ENCODE peak calls at places on chromosomes 13 and 19, in ten cellular contexts. One of them, this sample, is unnamed.
A peak's percentile ranks its signal among the peaks of the same experiment; 100 is the strongest.

GRCh38 chr13:73984949-73985691 is 149.1 kb downstream of the KLF12 start:
- DNase-seq in fibroblast of lung: no peak
- DNase-seq in psoas muscle: no peak
- DNase-seq in adrenal gland: no peak
- DNase-seq in H1: no peak
- DNase-seq in heart left ventricle: no peak
- DNase-seq in uterus: no peak
- DNase-seq in left ventricle myocardium inferior: peak; percentile 17
- DNase-seq in upper lobe of left lung: no peak
- DNase-seq in testis: no peak
- DNase-seq in this sample: no peak

GRCh38 chr13:66780814-66781213 is 449.3 kb downstream of the PCDH9 start:
- DNase-seq in uterus: no peak
- DNase-seq in left ventricle myocardium inferior: no peak
- DNase-seq in heart left ventricle: no peak
- DNase-seq in testis: no peak
- DNase-seq in adrenal gland: no peak
- DNase-seq in fibroblast of lung: peak; percentile 58
- DNase-seq in H1: no peak
- DNase-seq in upper lobe of left lung: no peak
- DNase-seq in psoas muscle: no peak
- DNase-seq in this sample: no peak

GRCh38 chr13:102721800-102722231 is 27.0 kb upstream of the METTL21C start:
- DNase-seq in heart left ventricle: no peak
- DNase-seq in adrenal gland: no peak
- DNase-seq in psoas muscle: peak; percentile 70
- DNase-seq in uterus: no peak
- DNase-seq in fibroblast of lung: peak; percentile 8
- DNase-seq in testis: no peak
- DNase-seq in upper lobe of left lung: no peak
- DNase-seq in left ventricle myocardium inferior: no peak
- DNase-seq in H1: no peak
- DNase-seq in this sample: peak; percentile 69

GRCh38 chr19:49546825-49547565 is 19.2 kb downstream of the RCN3 start:
- DNase-seq in testis: peak; percentile 93
- DNase-seq in psoas muscle: no peak
- DNase-seq in upper lobe of left lung: no peak
- DNase-seq in left ventricle myocardium inferior: no peak
- DNase-seq in fibroblast of lung: peak; percentile 79
- DNase-seq in heart left ventricle: peak; percentile 76
- DNase-seq in H1: peak; percentile 47
- DNase-seq in adrenal gland: peak; percentile 79
- DNase-seq in uterus: peak; percentile 88
- DNase-seq in this sample: peak; percentile 94

GRCh38 chr13:57128909-57129308 is 11.8 kb upstream of the PRR20A start:
- DNase-seq in testis: no peak
- DNase-seq in uterus: no peak
- DNase-seq in upper lobe of left lung: no peak
- DNase-seq in psoas muscle: no peak
- DNase-seq in fibroblast of lung: no peak
- DNase-seq in adrenal gland: no peak
- DNase-seq in left ventricle myocardium inferior: no peak
- DNase-seq in H1: peak; percentile 15
- DNase-seq in heart left ventricle: no peak
- DNase-seq in this sample: no peak

GRCh38 chr13:61592489-61592888 is 176.8 kb upstream of the PCDH20 start:
- DNase-seq in uterus: no peak
- DNase-seq in adrenal gland: no peak
- DNase-seq in left ventricle myocardium inferior: no peak
- DNase-seq in H1: no peak
- DNase-seq in psoas muscle: no peak
- DNase-seq in fibroblast of lung: no peak
- DNase-seq in heart left ventricle: no peak
- DNase-seq in upper lobe of left lung: no peak
- DNase-seq in testis: no peak
- DNase-seq in this sample: no peak

GRCh38 chr13:77874406-77874805 is 44.2 kb downstream of the EDNRB start:
- DNase-seq in upper lobe of left lung: no peak
- DNase-seq in adrenal gland: no peak
- DNase-seq in fibroblast of lung: peak; percentile 45
- DNase-seq in H1: no peak
- DNase-seq in heart left ventricle: no peak
- DNase-seq in left ventricle myocardium inferior: no peak
- DNase-seq in uterus: no peak
- DNase-seq in psoas muscle: no peak
- DNase-seq in testis: no peak
- DNase-seq in this sample: peak; percentile 72

GRCh38 chr13:88196106-88196505 is 524.9 kb downstream of the SLITRK5 start:
- DNase-seq in upper lobe of left lung: no peak
- DNase-seq in left ventricle myocardium inferior: no peak
- DNase-seq in uterus: no peak
- DNase-seq in fibroblast of lung: no peak
- DNase-seq in heart left ventricle: no peak
- DNase-seq in H1: no peak
- DNase-seq in testis: no peak
- DNase-seq in adrenal gland: no peak
- DNase-seq in psoas muscle: no peak
- DNase-seq in this sample: no peak

GRCh38 chr13:106318941-106319411 is 216.5 kb downstream of the EFNB2 start:
- DNase-seq in heart left ventricle: no peak
- DNase-seq in fibroblast of lung: peak; percentile 98
- DNase-seq in left ventricle myocardium inferior: no peak
- DNase-seq in testis: no peak
- DNase-seq in adrenal gland: no peak
- DNase-seq in upper lobe of left lung: no peak
- DNase-seq in psoas muscle: no peak
- DNase-seq in uterus: peak; percentile 21
- DNase-seq in H1: no peak
- DNase-seq in this sample: peak; percentile 91

GRCh38 chr19:46950526-46951235 is 69.0 kb upstream of the NPAS1 start:
- DNase-seq in left ventricle myocardium inferior: no peak
- DNase-seq in fibroblast of lung: no peak
- DNase-seq in H1: no peak
- DNase-seq in testis: no peak
- DNase-seq in psoas muscle: no peak
- DNase-seq in heart left ventricle: no peak
- DNase-seq in uterus: no peak
- DNase-seq in adrenal gland: no peak
- DNase-seq in upper lobe of left lung: no peak
- DNase-seq in this sample: no peak

GRCh38 chr13:76533251-76533650 is 353.0 kb downstream of the KCTD12 start:
- DNase-seq in left ventricle myocardium inferior: no peak
- DNase-seq in testis: no peak
- DNase-seq in fibroblast of lung: peak; percentile 9
- DNase-seq in psoas muscle: no peak
- DNase-seq in heart left ventricle: no peak
- DNase-seq in upper lobe of left lung: no peak
- DNase-seq in H1: no peak
- DNase-seq in adrenal gland: no peak
- DNase-seq in uterus: no peak
- DNase-seq in this sample: peak; percentile 4

GRCh38 chr19:13002970-13003540 is 7.8 kb downstream of the NFIX start:
- DNase-seq in fibroblast of lung: no peak
- DNase-seq in uterus: no peak
- DNase-seq in left ventricle myocardium inferior: no peak
- DNase-seq in adrenal gland: no peak
- DNase-seq in heart left ventricle: no peak
- DNase-seq in psoas muscle: no peak
- DNase-seq in H1: no peak
- DNase-seq in upper lobe of left lung: no peak
- DNase-seq in testis: no peak
- DNase-seq in this sample: no peak
- H3K27ac ChIP-seq in fibroblast of lung: peak overlapping the region; percentile 41
- H3K27ac ChIP-seq in uterus: peak overlapping the region; percentile 95
- H3K27ac ChIP-seq in left ventricle myocardium inferior: peak overlapping the region; percentile 95
- H3K27ac ChIP-seq in adrenal gland: peak overlapping the region; percentile 80
- H3K27ac ChIP-seq in heart left ventricle: peak overlapping the region; percentile 97
- H3K27ac ChIP-seq in psoas muscle: peak overlapping the region; percentile 99
- H3K27ac ChIP-seq in H1: no peak overlapping the region
- H3K27ac ChIP-seq in upper lobe of left lung: peak overlapping the region; percentile 92
- H3K27ac ChIP-seq in testis: no peak overlapping the region
- H3K27ac ChIP-seq in this sample: peak overlapping the region; percentile 84

GRCh38 chr19:1568320-1569019 is at the start of gene MEX3D:
- DNase-seq in adrenal gland: peak; percentile 85
- DNase-seq in fibroblast of lung: peak; percentile 43
- DNase-seq in upper lobe of left lung: peak; percentile 98
- DNase-seq in testis: peak; percentile 77
- DNase-seq in uterus: peak; percentile 67
- DNase-seq in H1: no peak
- DNase-seq in psoas muscle: peak; percentile 88
- DNase-seq in left ventricle myocardium inferior: peak; percentile 81
- DNase-seq in heart left ventricle: peak; percentile 83
- DNase-seq in this sample: peak; percentile 88

GRCh38 chr19:1570836-1571235 is 2.7 kb upstream of the MEX3D start:
- DNase-seq in uterus: no peak
- DNase-seq in left ventricle myocardium inferior: no peak
- DNase-seq in upper lobe of left lung: peak; percentile 75
- DNase-seq in H1: no peak
- DNase-seq in fibroblast of lung: no peak
- DNase-seq in psoas muscle: no peak
- DNase-seq in heart left ventricle: no peak
- DNase-seq in adrenal gland: no peak
- DNase-seq in testis: no peak
- DNase-seq in this sample: no peak

GRCh38 chr19:1569997-1570396 is 1.9 kb upstream of the MEX3D start:
- DNase-seq in psoas muscle: no peak
- DNase-seq in upper lobe of left lung: no peak
- DNase-seq in adrenal gland: no peak
- DNase-seq in left ventricle myocardium inferior: no peak
- DNase-seq in fibroblast of lung: no peak
- DNase-seq in testis: no peak
- DNase-seq in uterus: no peak
- DNase-seq in H1: no peak
- DNase-seq in heart left ventricle: no peak
- DNase-seq in this sample: no peak

GRCh38 chr19:1572795-1573194 is 4.7 kb upstream of the MEX3D start:
- DNase-seq in fibroblast of lung: no peak
- DNase-seq in uterus: no peak
- DNase-seq in heart left ventricle: no peak
- DNase-seq in upper lobe of left lung: no peak
- DNase-seq in left ventricle myocardium inferior: no peak
- DNase-seq in adrenal gland: no peak
- DNase-seq in testis: no peak
- DNase-seq in psoas muscle: no peak
- DNase-seq in H1: no peak
- DNase-seq in this sample: no peak

DNA sequence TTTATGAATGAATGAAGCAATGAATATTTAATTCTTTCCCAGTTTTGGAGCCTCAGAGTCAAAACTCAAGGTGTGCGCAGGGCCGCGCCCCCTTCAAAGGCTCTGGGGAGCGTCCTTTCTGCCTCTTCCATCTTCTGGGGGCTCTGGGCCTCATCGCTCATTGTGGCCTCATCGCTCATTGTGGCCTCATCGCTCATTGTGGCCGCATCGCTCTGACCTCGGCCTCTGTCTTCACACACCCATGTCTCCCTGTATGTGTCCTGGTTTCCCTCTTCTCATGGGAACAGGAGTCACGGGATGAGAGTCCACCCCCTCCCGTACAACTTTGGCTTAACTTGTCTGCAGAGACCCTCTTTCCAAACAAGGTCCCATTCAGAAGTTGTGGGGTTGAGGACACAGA is 3.2 kb upstream of the MEX3D start:
- DNase-seq in fibroblast of lung: no peak
- DNase-seq in uterus: no peak
- DNase-seq in psoas muscle: no peak
- DNase-seq in heart left ventricle: no peak
- DNase-seq in testis: no peak
- DNase-seq in adrenal gland: no peak
- DNase-seq in upper lobe of left lung: no peak
- DNase-seq in H1: no peak
- DNase-seq in left ventricle myocardium inferior: no peak
- DNase-seq in this sample: no peak
- H3K4me3 ChIP-seq in fibroblast of lung: no peak overlapping the region
- H3K4me3 ChIP-seq in uterus: no peak overlapping the region
- H3K4me3 ChIP-seq in psoas muscle: no peak overlapping the region
- H3K4me3 ChIP-seq in heart left ventricle: no peak overlapping the region
- H3K4me3 ChIP-seq in testis: no peak overlapping the region
- H3K4me3 ChIP-seq in adrenal gland: no peak overlapping the region
- H3K4me3 ChIP-seq in upper lobe of left lung: no peak overlapping the region
- H3K4me3 ChIP-seq in H1: no peak overlapping the region
- H3K4me3 ChIP-seq in left ventricle myocardium inferior: no peak overlapping the region
- H3K4me3 ChIP-seq in this sample: no peak overlapping the region

DNA sequence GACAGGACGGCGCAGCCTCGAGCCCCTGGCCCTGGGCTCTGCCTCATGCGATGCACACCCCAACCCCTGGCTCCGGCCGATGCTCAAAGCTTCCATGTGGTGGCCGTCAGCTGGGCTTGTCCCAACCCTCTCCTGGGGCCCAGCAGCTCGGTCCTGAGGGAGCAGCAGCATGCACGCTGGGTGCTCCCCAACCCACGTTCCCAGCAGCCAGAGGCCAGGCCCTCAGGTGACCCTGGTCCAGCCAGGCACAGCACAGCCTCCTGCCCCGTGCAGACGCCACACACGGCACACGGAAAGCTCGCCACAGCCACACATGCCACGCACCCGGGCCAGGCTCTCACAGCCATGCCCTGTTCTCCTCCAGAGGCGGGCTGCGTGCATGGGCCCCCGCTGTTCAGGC is 60.7 kb downstream of the IER2 start:
- DNase-seq in testis: no peak
- DNase-seq in adrenal gland: no peak
- DNase-seq in upper lobe of left lung: peak; percentile 83
- DNase-seq in H1: no peak
- DNase-seq in uterus: no peak
- DNase-seq in left ventricle myocardium inferior: no peak
- DNase-seq in fibroblast of lung: no peak
- DNase-seq in psoas muscle: no peak
- DNase-seq in heart left ventricle: no peak
- DNase-seq in this sample: no peak
- H3K27ac ChIP-seq in testis: no peak overlapping the region
- H3K27ac ChIP-seq in adrenal gland: no peak overlapping the region
- H3K27ac ChIP-seq in upper lobe of left lung: no peak overlapping the region
- H3K27ac ChIP-seq in H1: no peak overlapping the region
- H3K27ac ChIP-seq in uterus: no peak overlapping the region
- H3K27ac ChIP-seq in left ventricle myocardium inferior: no peak overlapping the region
- H3K27ac ChIP-seq in fibroblast of lung: no peak overlapping the region
- H3K27ac ChIP-seq in psoas muscle: no peak overlapping the region
- H3K27ac ChIP-seq in heart left ventricle: no peak overlapping the region
- H3K27ac ChIP-seq in this sample: no peak overlapping the region

GRCh38 chr19:45154064-45154827 is 6.5 kb downstream of the NKPD1 start:
- DNase-seq in heart left ventricle: no peak
- DNase-seq in upper lobe of left lung: no peak
- DNase-seq in H1: no peak
- DNase-seq in psoas muscle: no peak
- DNase-seq in fibroblast of lung: peak; percentile 84
- DNase-seq in adrenal gland: peak; percentile 66
- DNase-seq in left ventricle myocardium inferior: no peak
- DNase-seq in uterus: no peak
- DNase-seq in testis: peak; percentile 62
- DNase-seq in this sample: peak; percentile 72
- H3K4me3 ChIP-seq in heart left ventricle: peak overlapping the region; percentile 35
- H3K4me3 ChIP-seq in upper lobe of left lung: peak overlapping the region; percentile 35
- H3K4me3 ChIP-seq in H1: peak overlapping the region; percentile 17
- H3K4me3 ChIP-seq in psoas muscle: peak overlapping the region; percentile 56
- H3K4me3 ChIP-seq in fibroblast of lung: no peak overlapping the region
- H3K4me3 ChIP-seq in adrenal gland: no peak overlapping the region
- H3K4me3 ChIP-seq in left ventricle myocardium inferior: peak overlapping the region; percentile 62
- H3K4me3 ChIP-seq in uterus: peak overlapping the region; percentile 19
- H3K4me3 ChIP-seq in testis: no peak overlapping the region
- H3K4me3 ChIP-seq in this sample: peak overlapping the region; percentile 39

DNA sequence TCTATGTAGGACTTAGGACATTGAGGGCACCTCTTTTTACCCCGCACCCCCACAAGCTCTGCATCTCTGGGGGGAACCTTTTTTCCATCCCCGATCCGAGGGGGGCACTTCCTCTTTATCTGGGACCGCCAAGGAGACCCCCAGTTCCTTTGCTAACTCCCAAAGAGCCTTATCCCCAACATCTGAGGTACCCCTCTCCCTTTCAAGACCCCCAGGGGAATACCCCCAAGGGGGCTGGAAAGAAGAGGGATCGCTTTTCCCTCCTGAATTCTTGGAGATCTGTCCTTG is 1.1 kb downstream of the TNFSF9 start:
- DNase-seq in upper lobe of left lung: no peak
- DNase-seq in fibroblast of lung: no peak
- DNase-seq in psoas muscle: no peak
- DNase-seq in left ventricle myocardium inferior: no peak
- DNase-seq in testis: no peak
- DNase-seq in adrenal gland: no peak
- DNase-seq in H1: no peak
- DNase-seq in heart left ventricle: no peak
- DNase-seq in uterus: no peak
- DNase-seq in this sample: no peak
- H3K27ac ChIP-seq in upper lobe of left lung: no peak overlapping the region
- H3K27ac ChIP-seq in fibroblast of lung: no peak overlapping the region
- H3K27ac ChIP-seq in psoas muscle: no peak overlapping the region
- H3K27ac ChIP-seq in left ventricle myocardium inferior: no peak overlapping the region
- H3K27ac ChIP-seq in testis: no peak overlapping the region
- H3K27ac ChIP-seq in adrenal gland: no peak overlapping the region
- H3K27ac ChIP-seq in H1: no peak overlapping the region
- H3K27ac ChIP-seq in heart left ventricle: no peak overlapping the region
- H3K27ac ChIP-seq in uterus: no peak overlapping the region
- H3K27ac ChIP-seq in this sample: no peak overlapping the region

This sample was measured in GM23248.